ENCODE peak calls at places on chromosomes 7 and 10, in six cellular contexts. I is CD8-positive, alpha-beta T cell; O is right cardiac atrium; X is cardiac muscle cell; B is tibial artery; H is mucosa of descending colon. D is an unnamed sample. For H3K4me1, the result is how much of the 10 kb centered on the place peaks cover.

GRCh38 chr10:43815486-43815885 is 166.8 kb upstream of the ZNF32 start:
- DNase-seq in I (no peak), O (no peak), X (no peak), B (no peak), H (no peak), D (no peak)

GRCh38 chr10:35765039-35765662 is 123.1 kb upstream of the FZD8 start:
- DNase-seq in I (no peak), O (peak), X (no peak), B (no peak), H (peak), D (no peak)

GRCh38 chr10:100043344-100043743 is 33.6 kb upstream of the DNMBP start:
- DNase-seq in I (no peak), O (no peak), X (no peak), B (no peak), H (no peak), D (no peak)

GRCh38 chr7:10718768-10719167 is 254.9 kb upstream of the PHF14 start:
- DNase-seq in I (no peak), O (no peak), X (no peak), B (no peak), H (no peak), D (no peak)

GRCh38 chr7:158285383-158285770 is 302.2 kb downstream of the PTPRN2 start:
- DNase-seq in I (peak), O (no peak), X (no peak), B (peak), H (no peak), D (no peak)

GRCh38 chr10:9848981-9849380 is 1168.7 kb upstream of the CELF2 start:
- DNase-seq in I (no peak), O (no peak), X (no peak), B (no peak), H (no peak), D (no peak)

GRCh38 chr7:6032167-6032566 is 991 bp downstream of the ANKRD61 start:
- DNase-seq in I (no peak), O (no peak), X (no peak), B (no peak), H (no peak), D (no peak)

GRCh38 chr7:64686493-64687184 is 20.7 kb downstream of the ZNF107 start:
- DNase-seq in I (no peak), O (no peak), X (no peak), B (no peak), H (no peak), D (no peak)

GRCh38 chr10:112141297-112141696 is 42.3 kb downstream of the GPAM start:
- DNase-seq in I (no peak), O (no peak), X (no peak), B (no peak), H (no peak), D (no peak)

GRCh38 chr7:54773472-54774399 is 14.7 kb upstream of the SEC61G start:
- DNase-seq in I (peak), O (peak), X (peak), B (peak), H (peak), D (peak)

GRCh38 chr7:24836084-24836483 is 78.8 kb upstream of the GSDME start:
- DNase-seq in I (no peak), O (no peak), X (no peak), B (no peak), H (no peak), D (no peak)

GRCh38 chr7:84247591-84247990 is 53.0 kb upstream of the SEMA3A start:
- DNase-seq in I (no peak), O (no peak), X (no peak), B (no peak), H (no peak), D (no peak)

GRCh38 chr7:159096736-159097581 is 47.7 kb downstream of the VIPR2 start:
- DNase-seq in I (no peak), O (peak), X (peak), B (peak), H (no peak), D (no peak)

GRCh38 chr7:27409776-27410175 is 167.2 kb downstream of the EVX1 start:
- DNase-seq in I (no peak), O (no peak), X (no peak), B (no peak), H (no peak), D (no peak)

GRCh38 chr7:131390275-131390674 is 62.6 kb downstream of the MKLN1 start:
- DNase-seq in I (no peak), O (no peak), X (no peak), B (no peak), H (no peak), D (no peak)

GRCh38 chr10:104085801-104086400 is at the start of gene COL17A1:
- DNase-seq in I (no peak), O (no peak), X (no peak), B (no peak), H (no peak), D (no peak)

GRCh38 chr7:131040467-131040932 is 287.2 kb upstream of the MKLN1 start:
- DNase-seq in I (no peak), O (peak), X (peak), B (no peak), H (no peak), D (peak)

GRCh38 chr10:61761825-61762217 is 99.1 kb downstream of the CABCOCO1 start:
- DNase-seq in I (no peak), O (no peak), X (no peak), B (no peak), H (no peak), D (no peak)

GRCh38 chr7:80942261-80943041 is 23.6 kb upstream of the SEMA3C start:
- DNase-seq in I (no peak), O (peak), X (peak), B (peak), H (peak), D (peak)

GRCh38 chr10:10490187-10490980 is 527.3 kb upstream of the CELF2 start:
- DNase-seq in I (no peak), O (no peak), X (no peak), B (no peak), H (no peak), D (no peak)

GRCh38 chr10:49113741-49114141 is 1.6 kb downstream of the VSTM4 start:
- DNase-seq in I (peak), O (no peak), X (no peak), B (no peak), H (no peak), D (no peak)

DNA sequence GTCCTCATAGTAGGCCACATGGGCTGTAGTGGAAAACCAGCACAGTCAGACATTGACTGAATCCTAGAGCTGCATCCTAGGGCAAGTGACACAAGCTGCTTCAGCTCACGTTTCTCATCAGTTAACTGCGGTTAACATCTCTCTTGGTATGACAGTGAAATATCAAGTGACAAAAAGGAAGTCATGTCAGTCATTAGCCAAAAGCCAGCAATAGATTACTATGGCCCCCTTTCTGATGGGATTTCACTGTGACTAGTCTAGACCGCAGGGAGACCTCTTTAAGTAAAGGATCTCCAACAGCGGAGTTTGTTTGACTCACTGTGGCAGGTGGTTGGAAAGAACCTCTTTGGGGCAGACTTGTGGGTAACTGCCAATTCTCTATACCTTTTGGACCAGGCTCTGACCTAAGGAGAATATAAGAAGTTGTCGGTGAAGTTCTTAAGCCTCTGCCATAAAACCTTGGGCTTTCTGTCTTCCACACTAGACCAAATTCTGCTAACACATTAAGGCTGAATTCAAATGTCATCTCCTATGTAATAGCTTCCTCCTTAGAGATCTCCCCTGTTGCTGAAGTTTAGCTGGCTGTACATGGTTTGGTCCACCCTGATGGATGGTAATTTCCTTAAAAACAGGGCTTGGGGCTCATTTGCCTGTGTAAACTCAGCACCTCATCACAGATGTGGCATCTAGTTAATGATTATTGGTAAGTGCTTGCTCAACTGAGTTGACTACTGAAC is 115.3 kb downstream of the SGMS1 start:
- DNase-seq in I (no peak), O (no peak), X (no peak), B (no peak), H (no peak), D (no peak)
- H3K4me1 ChIP-seq in I (under half), O (under half), X (under half), B (under half), H (under half), D (under half)

GRCh38 chr10:28254290-28254985 is 48.4 kb downstream of the MPP7 start:
- DNase-seq in I (no peak), O (no peak), X (no peak), B (peak), H (no peak), D (no peak)
- H3K4me3 ChIP-seq in I (no peak), O (no peak), X (no peak), B (no peak), H (no peak), D (no peak)

GRCh38 chr10:79349072-79349491 is 1.8 kb downstream of the PPIF start:
- DNase-seq in I (no peak), O (no peak), X (no peak), B (no peak), H (no peak), D (no peak)

GRCh38 chr10:79347894-79348639 is 798 bp downstream of the PPIF start:
- DNase-seq in I (peak), O (peak), X (peak), B (peak), H (peak), D (peak)

GRCh38 chr10:79347226-79347893 is at the start of gene PPIF:
- DNase-seq in I (peak), O (peak), X (peak), B (peak), H (peak), D (peak)

GRCh38 chr10:79349766-79350406 is 2.6 kb downstream of the PPIF start:
- DNase-seq in I (no peak), O (no peak), X (peak), B (no peak), H (no peak), D (no peak)

GRCh38 chr10:79348640-79348988 is 1.3 kb downstream of the PPIF start:
- DNase-seq in I (no peak), O (no peak), X (no peak), B (no peak), H (no peak), D (no peak)
- H3K4me1 ChIP-seq in I (under half), O (under half), X (under half), B (under half), H (under half), D (under half)

DNA sequence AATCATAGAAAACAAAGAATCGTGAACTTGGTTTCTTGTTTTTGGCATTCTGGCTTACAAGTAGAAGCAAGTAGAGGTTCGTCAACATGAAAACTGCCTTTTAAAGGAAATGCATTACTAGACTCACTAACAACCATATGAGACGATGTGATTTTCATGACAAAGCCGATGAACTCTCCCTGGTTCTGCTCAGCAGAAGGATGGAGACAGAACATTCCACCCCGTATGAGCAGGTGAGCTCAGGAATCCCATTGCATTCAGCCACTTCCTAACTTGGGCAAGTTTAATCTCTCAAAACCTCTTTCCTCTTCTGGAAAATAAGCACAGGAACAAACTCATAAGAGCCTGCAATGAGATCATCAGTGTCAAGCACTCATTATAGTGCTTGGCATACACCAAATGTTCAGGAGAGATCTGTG is 57.4 kb upstream of the SVIL start:
- DNase-seq in I (no peak), O (no peak), X (peak), B (no peak), H (no peak), D (no peak)
- H3K4me3 ChIP-seq in I (no peak), O (peak), X (no peak), B (peak), H (no peak), D (peak)

D was measured in SJCRH30.